ENCODE peak calls at places on chromosomes 6 and 20, in seven cellular contexts. Z is DMS79, Q is AG08395, E is iPS-NIHi11, C is body of pancreas, T is GM10248, H is ACHN. K is an unnamed sample.

GRCh38 chr6:106547961-106548453 is 81.3 kb downstream of the RTN4IP1 start:
- DNase-seq in C (no peak), T (no peak), Q (no peak), E (no peak), H (no peak), Z (no peak), K (no peak)

GRCh38 chr6:30169658-30170614 is 6.6 kb downstream of the TRIM15 start:
- DNase-seq in Z (no peak), E (peak; percentile 54), H (peak; percentile 62), C (no peak), Q (peak; percentile 68), T (peak; percentile 66), K (peak; percentile 34)

GRCh38 chr6:30206799-30207618 is 6.2 kb downstream of the TRIM26 start:
- DNase-seq in Z (no peak), H (peak; percentile 11), T (no peak), Q (peak; percentile 33), E (peak; percentile 45), C (peak; percentile 25), K (no peak)

GRCh38 chr6:101069191-101069795 is 188.2 kb upstream of the ASCC3 start:
- DNase-seq in Z (no peak), T (no peak), C (no peak), Q (no peak), H (no peak), E (no peak), K (no peak)

GRCh38 chr20:17775600-17775999 is 75.8 kb downstream of the BANF2 start:
- DNase-seq in H (no peak), C (no peak), E (no peak), Q (no peak), Z (no peak), T (no peak), K (no peak)

GRCh38 chr6:42694586-42694985 is 27.8 kb downstream of the PRPH2 start:
- DNase-seq in H (no peak), T (no peak), C (no peak), Q (peak; percentile 89), Z (no peak), E (no peak), K (no peak)

GRCh38 chr6:9250852-9251251 is 815.5 kb upstream of the SLC35B3 start:
- DNase-seq in H (peak; percentile 45), E (peak; percentile 46), T (no peak), Q (no peak), C (peak; percentile 53), Z (no peak), K (no peak)

GRCh38 chr6:3938715-3939376 is 89.7 kb downstream of the FAM50B start:
- DNase-seq in H (no peak), T (no peak), C (no peak), Z (no peak), Q (no peak), E (no peak), K (no peak)

GRCh38 chr20:31833130-31833930 is 12.1 kb downstream of the FOXS1 start:
- DNase-seq in Z (no peak), C (peak; percentile 46), H (peak; percentile 57), Q (peak; percentile 58), E (peak; percentile 92), T (peak; percentile 82), K (peak; percentile 47)

GRCh38 chr6:53591873-53592272 is 47.0 kb upstream of the GCLC start:
- DNase-seq in T (no peak), C (no peak), H (no peak), Z (no peak), E (no peak), Q (no peak), K (no peak)

GRCh38 chr20:63947638-63948456 is 8.4 kb downstream of the UCKL1 start:
- DNase-seq in Z (no peak), C (no peak), E (no peak), Q (no peak), T (no peak), H (no peak), K (no peak)

GRCh38 chr6:131694832-131695426 is 6.3 kb downstream of the OR2A4 start:
- DNase-seq in Q (peak; percentile 84), C (peak; percentile 45), H (peak; percentile 63), Z (no peak), E (peak; percentile 84), T (peak; percentile 62), K (peak; percentile 10)

GRCh38 chr20:17624070-17624469 is 54.2 kb downstream of the DSTN start:
- DNase-seq in T (no peak), E (no peak), C (no peak), H (no peak), Z (no peak), Q (no peak), K (no peak)

GRCh38 chr20:23318347-23318746 is 32.2 kb upstream of the NXT1 start:
- DNase-seq in T (no peak), Z (no peak), Q (no peak), H (no peak), E (no peak), C (no peak), K (no peak)

GRCh38 chr6:337782-338464 is 45.6 kb downstream of the DUSP22 start:
- DNase-seq in H (no peak), E (no peak), Q (no peak), C (no peak), Z (no peak), T (no peak), K (no peak)

GRCh38 chr20:36130316-36130865 is 24.1 kb upstream of the EPB41L1 start:
- DNase-seq in H (no peak), C (no peak), Z (no peak), E (no peak), T (no peak), Q (no peak), K (no peak)

GRCh38 chr20:3364323-3365013 is 43.0 kb downstream of the DNAAF9 start:
- DNase-seq in C (no peak), Q (no peak), T (no peak), E (no peak), Z (no peak), H (no peak), K (no peak)

GRCh38 chr6:82980086-82980485 is 85.6 kb downstream of the UBE3D start:
- DNase-seq in Z (no peak), Q (no peak), T (no peak), H (no peak), E (no peak), C (no peak), K (no peak)

GRCh38 chr6:68635706-68636513 is 828 bp downstream of the ADGRB3 start:
- DNase-seq in H (no peak), E (peak; percentile 29), Z (no peak), C (no peak), T (peak; percentile 21), Q (no peak), K (peak; percentile 52)

GRCh38 chr6:140043762-140044378 is 669.4 kb upstream of the CITED2 start:
- DNase-seq in C (no peak), E (no peak), H (peak; percentile 27), T (no peak), Q (no peak), Z (no peak), K (no peak)

GRCh38 chr20:21325296-21325695 is 22.2 kb downstream of the XRN2 start:
- DNase-seq in E (no peak), H (no peak), Q (no peak), Z (no peak), T (no peak), C (no peak), K (no peak)

GRCh38 chr6:116400376-116400775 is 29.6 kb downstream of the DSE start:
- DNase-seq in E (no peak), Z (no peak), C (no peak), T (no peak), Q (no peak), H (no peak), K (no peak)

GRCh38 chr6:132063738-132064137 is 112.6 kb upstream of the CCN2 start:
- DNase-seq in T (no peak), E (peak; percentile 12), Z (no peak), Q (peak; percentile 85), H (no peak), C (peak; percentile 10), K (no peak)

GRCh38 chr6:163991326-163991725 is 576.8 kb downstream of the QKI start:
- DNase-seq in Q (no peak), E (no peak), C (no peak), H (no peak), Z (no peak), T (no peak), K (no peak)

GRCh38 chr6:122717350-122717749 is 62.2 kb upstream of the FABP7 start:
- DNase-seq in Q (peak; percentile 26), T (no peak), H (no peak), Z (no peak), E (peak; percentile 22), C (peak; percentile 36), K (peak; percentile 84)

GRCh38 chr6:146857960-146858308 is 259.2 kb downstream of the ADGB start:
- DNase-seq in H (peak; percentile 0), E (peak; percentile 29), Q (peak; percentile 31), Z (no peak), C (no peak), T (no peak), K (peak; percentile 21)